ENCODE peak calls at places on chromosomes 12 and 14, in seven cellular contexts. P is ovary, W is upper lobe of right lung, I is brain microvascular endothelial cell, Y is A549, F is OCI-LY7, N is GM23338. L is an unnamed sample.

GRCh38 chr14:73173092-73173735 is 36.9 kb downstream of the PSEN1 start:
- DNase-seq in F (peak), Y (peak), W (no peak), I (peak), P (no peak), N (peak), L (no peak)

GRCh38 chr14:89509891-89510290 is 92.9 kb upstream of the FOXN3 start:
- DNase-seq in W (no peak), Y (no peak), I (peak), F (no peak), N (no peak), P (no peak), L (no peak)

GRCh38 chr12:19739195-19739776 is 300.0 kb downstream of the AEBP2 start:
- DNase-seq in Y (peak), P (peak), W (no peak), I (peak), F (peak), N (peak), L (peak)

GRCh38 chr12:102474438-102475064 is 5.8 kb downstream of the IGF1 start:
- DNase-seq in N (no peak), P (no peak), Y (peak), W (no peak), F (no peak), I (no peak), L (no peak)

GRCh38 chr12:22169281-22169824 is 123.3 kb downstream of the CMAS start:
- DNase-seq in W (no peak), F (no peak), Y (no peak), P (no peak), I (no peak), N (no peak), L (no peak)

GRCh38 chr12:99259040-99259934 is 388.3 kb upstream of the GARIN6 start:
- DNase-seq in W (no peak), I (peak), F (no peak), P (no peak), N (peak), Y (no peak), L (no peak)

GRCh38 chr14:30949651-30950050 is 75.3 kb downstream of the COCH start:
- DNase-seq in I (no peak), Y (no peak), N (no peak), W (no peak), F (no peak), P (no peak), L (no peak)

GRCh38 chr12:29066061-29066588 is 83.0 kb upstream of the FAR2 start:
- DNase-seq in F (no peak), P (no peak), I (peak), W (no peak), N (no peak), Y (no peak), L (no peak)

GRCh38 chr12:99253068-99253467 is 394.5 kb upstream of the GARIN6 start:
- DNase-seq in Y (peak), N (peak), W (no peak), P (no peak), F (peak), I (no peak), L (no peak)

GRCh38 chr12:31000751-31001150 is 72.9 kb upstream of the DDX11 start:
- DNase-seq in I (no peak), P (no peak), W (peak), Y (no peak), N (no peak), F (no peak), L (no peak)

GRCh38 chr14:51818748-51819386 is 41.5 kb upstream of the GNG2 start:
- DNase-seq in Y (no peak), N (peak), I (no peak), W (no peak), P (no peak), F (peak), L (no peak)

GRCh38 chr12:95532851-95533250 is 18.4 kb downstream of the USP44 start:
- DNase-seq in N (no peak), W (no peak), F (no peak), I (peak), Y (no peak), P (no peak), L (no peak)

GRCh38 chr14:31271648-31272047 is 64.1 kb upstream of the HECTD1 start:
- DNase-seq in P (no peak), Y (no peak), N (no peak), F (no peak), W (no peak), I (no peak), L (no peak)

GRCh38 chr12:53890081-53890480 is 48.5 kb upstream of the HOXC13 start:
- DNase-seq in I (no peak), P (no peak), F (no peak), W (no peak), N (no peak), Y (no peak), L (no peak)

GRCh38 chr12:10170199-10170598 is 1.7 kb downstream of the OLR1 start:
- DNase-seq in W (no peak), Y (peak), P (no peak), N (no peak), I (no peak), F (no peak), L (no peak)

GRCh38 chr14:99257673-99258221 is 14.2 kb downstream of the BCL11B start:
- DNase-seq in N (no peak), Y (no peak), F (no peak), I (no peak), W (no peak), P (no peak), L (no peak)

GRCh38 chr14:88604213-88604612 is 41.4 kb downstream of the ZC3H14 start:
- DNase-seq in Y (no peak), I (no peak), F (no peak), P (no peak), W (no peak), N (peak), L (no peak)

GRCh38 chr12:57110189-57111045 is 745 bp downstream of the STAT6 start:
- DNase-seq in P (peak), F (peak), N (peak), Y (peak), W (peak), I (no peak), L (peak)

GRCh38 chr14:27528328-27528727 is 930.5 kb upstream of the NOVA1 start:
- DNase-seq in P (no peak), Y (peak), N (peak), I (no peak), F (no peak), W (no peak), L (no peak)

GRCh38 chr12:105214670-105215375 is 21.2 kb downstream of the APPL2 start:
- DNase-seq in F (no peak), W (no peak), I (no peak), P (no peak), N (no peak), Y (peak), L (no peak)

GRCh38 chr12:121005346-121005815 is 10.9 kb downstream of the C12orf43 start:
- DNase-seq in I (peak), W (no peak), P (no peak), N (peak), F (peak), Y (peak), L (no peak)

GRCh38 chr12:7130791-7131501 is 775 bp downstream of the CLSTN3 start:
- DNase-seq in F (peak), N (peak), Y (no peak), I (no peak), P (peak), W (peak), L (peak)

GRCh38 chr12:115570271-115570777 is 707.2 kb downstream of the MED13L start:
- DNase-seq in I (peak), N (no peak), Y (peak), F (no peak), P (no peak), W (no peak), L (no peak)

GRCh38 chr14:98014851-98015615 is 1217.9 kb downstream of the VRK1 start:
- DNase-seq in P (no peak), Y (no peak), I (no peak), W (no peak), F (no peak), N (no peak), L (no peak)

DNA sequence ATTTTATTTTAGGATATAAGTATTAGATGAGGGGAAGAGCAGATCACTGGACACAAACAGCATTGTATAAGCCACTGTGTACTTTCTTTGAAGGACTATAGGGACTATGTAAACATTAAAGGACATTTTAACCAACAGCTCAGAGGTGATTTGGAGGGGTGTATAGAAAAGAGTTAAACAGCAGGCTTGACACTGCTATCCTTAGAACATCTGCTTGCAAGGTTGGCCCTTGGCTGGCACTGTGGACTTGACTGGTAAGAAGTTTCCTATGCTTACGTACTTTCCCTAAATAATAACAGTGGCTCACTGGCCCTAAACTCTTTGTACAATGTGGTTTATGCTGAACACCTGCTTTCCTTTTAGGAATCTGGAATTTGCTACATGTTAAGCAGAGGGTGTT is 28.7 kb downstream of the ZFYVE26 start:
- DNase-seq in P (no peak), Y (no peak), W (no peak), I (no peak), N (no peak), F (no peak), L (no peak)
- H3K4me3 ChIP-seq in P (no peak), Y (no peak), W (no peak), I (no peak), N (no peak), F (no peak), L (no peak)

DNA sequence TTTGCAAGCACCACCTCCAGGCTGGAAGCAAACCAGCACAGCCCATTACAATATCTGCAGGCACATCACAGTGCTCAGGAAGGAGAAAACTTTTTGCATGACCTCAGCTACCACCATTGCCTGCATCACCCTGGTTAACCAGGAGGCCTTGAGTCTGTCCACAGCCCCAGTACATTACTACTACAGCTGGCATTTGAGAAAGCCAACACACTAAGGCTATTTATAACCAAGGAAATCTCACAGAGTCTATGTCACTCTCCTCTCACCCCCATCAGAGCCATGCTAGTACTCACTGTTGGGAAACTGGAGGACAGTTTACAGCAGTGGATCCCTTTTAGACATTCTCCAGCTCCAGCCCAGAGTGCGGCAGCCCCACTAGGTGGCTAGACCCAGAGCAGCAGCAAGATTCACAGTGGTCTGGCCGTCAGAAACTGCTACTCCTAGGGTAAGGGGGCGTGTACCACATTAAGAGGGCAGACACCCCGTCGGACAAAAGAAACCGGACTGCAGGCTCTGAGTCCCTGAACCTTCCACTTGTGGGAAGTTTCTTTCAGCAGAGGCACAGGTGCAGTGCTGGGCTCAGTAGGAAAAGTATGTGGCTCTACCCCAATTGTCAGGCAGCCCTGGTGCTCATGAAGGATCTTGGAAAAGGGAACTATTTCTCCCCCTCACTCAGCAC is 14.7 kb downstream of the CEP128 start:
- DNase-seq in P (no peak), I (peak), W (no peak), F (no peak), N (no peak), Y (no peak), L (peak)
- H3K4me3 ChIP-seq in P (no peak), I (no peak), W (no peak), F (no peak), N (no peak), Y (no peak), L (no peak)

DNA sequence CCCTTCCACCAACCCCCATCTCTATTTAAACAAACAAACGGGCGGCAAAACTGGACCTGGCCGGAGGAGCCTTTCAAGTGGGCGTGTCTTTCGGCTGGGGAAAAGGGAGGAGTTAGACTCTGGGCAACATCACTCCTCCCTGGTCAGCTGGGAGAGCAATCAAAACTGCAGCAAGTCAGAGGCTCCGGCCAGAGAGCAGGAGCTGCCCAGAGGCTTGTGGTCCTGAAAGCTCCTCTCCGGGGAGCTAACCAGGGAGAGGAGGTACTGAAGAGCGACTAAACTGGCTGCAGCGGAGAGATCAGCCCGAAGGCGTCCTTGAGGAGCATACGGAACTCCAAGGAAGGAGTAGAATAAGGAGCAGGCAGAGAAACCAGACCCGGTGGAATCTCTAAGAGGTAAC is at the start of gene NEUROD4:
- DNase-seq in N (peak), Y (peak), I (peak), W (peak), F (no peak), P (no peak), L (peak)
- H3K4me3 ChIP-seq in N (peak), Y (no peak), I (no peak), W (no peak), F (no peak), P (no peak), L (no peak)

GRCh38 chr14:102914474-102915291 is 7.8 kb upstream of the AMN start:
- DNase-seq in Y (no peak), I (no peak), W (peak), N (no peak), F (peak), P (no peak), L (no peak)

GRCh38 chr14:102913341-102914211 is 8.9 kb upstream of the AMN start:
- DNase-seq in I (no peak), P (no peak), W (no peak), Y (no peak), N (no peak), F (no peak), L (no peak)

GRCh38 chr14:102916347-102917055 is 6.0 kb upstream of the AMN start:
- DNase-seq in I (no peak), F (no peak), W (no peak), N (no peak), Y (no peak), P (no peak), L (no peak)

GRCh38 chr14:102917056-102917385 is 5.4 kb upstream of the AMN start:
- DNase-seq in N (no peak), I (no peak), W (no peak), P (no peak), F (no peak), Y (no peak), L (no peak)

DNA sequence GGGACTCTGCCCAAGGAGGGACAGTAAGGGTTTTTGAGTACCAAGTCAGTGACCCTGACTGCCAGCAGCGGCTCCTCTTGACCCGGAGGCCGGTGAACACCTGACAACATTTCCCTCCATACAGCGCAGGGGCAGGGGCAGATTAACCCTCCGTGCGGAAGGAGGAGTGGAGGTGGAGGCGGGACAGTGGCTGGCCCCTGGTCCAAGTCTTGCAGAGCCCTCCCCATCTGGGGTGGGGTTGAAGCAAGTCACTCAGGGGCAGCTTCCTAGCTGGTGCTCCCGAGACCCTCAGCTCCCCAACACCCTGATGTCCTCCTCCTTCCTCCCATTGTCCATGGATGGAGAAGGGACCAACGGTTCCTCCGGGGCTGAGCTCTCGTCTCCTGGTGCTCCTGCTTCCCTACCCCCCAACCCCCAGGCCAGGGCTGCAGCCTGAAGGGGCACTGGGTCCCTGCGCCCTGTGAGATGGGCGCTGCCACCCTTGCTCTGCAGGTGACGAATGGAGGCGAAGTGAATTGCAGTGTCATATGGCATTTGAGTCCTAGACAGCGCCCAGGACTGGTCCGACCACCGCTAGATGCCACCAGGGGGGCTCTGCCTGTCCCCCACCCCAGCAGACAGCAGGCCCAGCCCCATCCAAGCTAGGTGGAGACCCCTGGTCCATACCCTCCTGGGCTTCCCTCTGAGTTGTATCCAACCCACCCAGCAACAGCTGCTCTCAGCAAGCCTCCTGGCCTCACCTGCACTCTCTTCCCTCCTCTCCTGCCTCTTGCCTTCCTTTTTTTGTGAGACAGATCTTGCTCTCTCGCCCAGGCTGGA is 7.0 kb upstream of the AMN start:
- DNase-seq in F (no peak), Y (no peak), N (no peak), I (no peak), W (no peak), P (no peak), L (no peak)
- H3K4me3 ChIP-seq in F (no peak), Y (no peak), N (no peak), I (no peak), W (no peak), P (no peak), L (no peak)

DNA sequence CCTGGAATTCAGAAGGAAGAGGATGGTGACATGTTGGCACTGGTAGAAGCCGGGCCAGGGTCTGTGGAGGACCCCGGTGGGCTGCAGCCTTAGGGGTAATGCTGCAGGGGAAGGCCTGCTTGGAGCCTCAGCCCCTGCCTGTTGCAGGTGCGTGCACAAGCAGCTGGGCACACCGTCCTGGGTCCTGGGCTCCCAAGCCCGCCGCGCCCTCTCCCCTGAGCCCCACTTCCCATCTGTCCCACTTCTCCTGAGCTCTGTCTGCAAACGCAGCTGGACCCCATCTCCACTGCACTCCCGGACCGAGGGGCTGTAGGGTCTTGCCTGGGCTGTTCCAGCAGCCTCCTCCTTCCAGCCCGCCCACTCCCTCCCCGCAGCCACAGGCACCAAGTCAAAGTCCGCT is 116.8 kb downstream of the GLT1D1 start:
- DNase-seq in Y (no peak), P (no peak), W (peak), I (no peak), F (no peak), N (no peak), L (no peak)
- H3K4me3 ChIP-seq in Y (no peak), P (no peak), W (no peak), I (no peak), F (no peak), N (peak), L (no peak)

DNA sequence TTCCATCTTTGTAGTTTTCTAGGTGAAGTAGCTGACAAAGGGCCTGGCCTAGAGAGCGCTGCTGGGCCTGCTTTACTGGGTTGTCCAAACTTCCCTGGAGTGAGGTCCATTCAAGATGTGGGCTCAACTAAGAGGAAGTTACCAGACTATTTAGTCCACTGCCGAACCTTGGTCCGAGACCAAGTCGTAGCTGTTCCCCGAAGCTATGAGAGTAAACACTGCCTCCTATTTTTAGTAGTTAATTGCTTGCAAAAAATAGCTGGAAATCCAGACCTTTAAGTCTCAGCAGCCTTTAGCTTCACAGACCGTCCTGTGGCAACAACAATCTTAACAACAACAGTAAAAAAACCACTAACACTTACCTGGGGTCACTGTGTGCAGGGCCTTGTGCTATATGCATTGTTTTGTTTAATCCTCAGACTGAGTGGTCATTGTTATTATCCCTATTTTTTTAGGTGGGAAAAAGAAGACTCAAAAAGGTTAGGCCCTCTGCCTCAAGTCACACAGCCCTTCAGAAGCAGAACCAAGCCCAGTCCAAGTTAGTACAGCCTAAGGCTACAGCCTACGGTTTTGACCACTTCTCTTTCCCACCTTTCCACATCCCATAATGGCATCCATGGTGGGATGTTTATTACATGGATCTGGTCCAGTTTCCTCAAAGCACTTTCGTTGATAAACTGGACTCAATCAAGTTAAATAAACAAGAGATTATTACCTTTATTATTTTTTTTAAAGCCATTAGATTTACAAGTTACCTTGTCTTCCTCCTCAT is 30.6 kb downstream of the SOCS2 start:
- DNase-seq in F (no peak), W (no peak), Y (no peak), N (no peak), P (no peak), I (no peak), L (no peak)
- H3K4me3 ChIP-seq in F (no peak), W (no peak), Y (no peak), N (no peak), P (no peak), I (no peak), L (no peak)

GRCh38 chr14:64764641-64765520 is 60.7 kb downstream of the PLEKHG3 start:
- DNase-seq in P (peak), F (peak), Y (peak), I (peak), N (peak), W (peak), L (peak)
- H3K4me3 ChIP-seq in P (no peak), F (no peak), Y (peak), I (peak), N (peak), W (peak), L (no peak)

DNA sequence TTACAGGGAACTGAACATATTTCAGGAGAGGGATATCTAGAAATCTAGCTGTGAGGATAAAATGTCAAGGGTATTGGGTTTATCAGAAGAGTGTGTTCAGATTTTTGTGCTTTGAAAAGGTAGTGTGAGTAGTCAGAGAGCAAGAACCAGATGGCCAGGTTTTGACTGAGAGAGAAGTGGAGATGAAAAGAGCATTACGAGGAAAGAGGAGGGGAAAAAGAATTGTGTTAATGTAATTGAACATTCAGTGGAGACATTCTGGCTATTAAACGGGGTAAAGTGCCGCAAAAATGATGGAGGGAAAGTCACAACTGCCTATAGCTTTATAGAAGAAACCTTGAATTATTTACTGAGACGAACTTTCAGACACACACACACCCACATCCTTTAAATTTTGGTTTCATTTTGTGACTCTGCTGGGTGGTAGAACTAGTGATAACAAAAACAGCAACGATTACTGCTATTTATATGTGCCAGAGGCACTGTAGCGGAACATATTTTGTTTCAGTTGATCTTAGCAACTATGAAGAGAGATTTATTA is 213.6 kb downstream of the ERC1 start:
- DNase-seq in F (peak), W (no peak), I (peak), P (no peak), Y (no peak), N (no peak), L (no peak)
- H3K4me3 ChIP-seq in F (peak), W (peak), I (peak), P (peak), Y (no peak), N (peak), L (peak)